ENCODE peak calls at places on chromosome X, in seven cellular contexts. M, U, G, T, V, H and W are unnamed samples.

GRCh38 chrX:56994375-56995270 is 718 bp downstream of the SPIN3 start:
- DNase-seq in M (no peak), U (no peak), G (no peak), T (no peak), V (no peak), H (no peak), W (no peak)

GRCh38 chrX:103585421-103586313 is at the start of gene TCEAL4:
- DNase-seq in M (peak), U (peak), G (peak), T (peak), V (peak), H (no peak), W (peak)

GRCh38 chrX:128906753-128907152 is 616.5 kb downstream of the SMARCA1 start:
- DNase-seq in M (no peak), U (no peak), G (no peak), T (no peak), V (no peak), H (no peak), W (no peak)

GRCh38 chrX:72061091-72061490 is 70.6 kb downstream of the RTL5 start:
- DNase-seq in M (no peak), U (no peak), G (no peak), T (no peak), V (no peak), H (no peak), W (no peak)

GRCh38 chrX:114717921-114718320 is 134.0 kb downstream of the HTR2C start:
- DNase-seq in M (no peak), U (peak), G (no peak), T (no peak), V (no peak), H (no peak), W (no peak)

GRCh38 chrX:13940646-13941045 is 89.0 kb downstream of the GEMIN8 start:
- DNase-seq in M (no peak), U (no peak), G (no peak), T (no peak), V (no peak), H (no peak), W (no peak)

GRCh38 chrX:29090811-29091210 is 503.6 kb downstream of the IL1RAPL1 start:
- DNase-seq in M (peak), U (no peak), G (no peak), T (no peak), V (no peak), H (no peak), W (no peak)

GRCh38 chrX:29466441-29466840 is 748.9 kb upstream of the MAGEB2 start:
- DNase-seq in M (no peak), U (no peak), G (no peak), T (no peak), V (no peak), H (no peak), W (no peak)

GRCh38 chrX:111743316-111743715 is 62.3 kb downstream of the ALG13 start:
- DNase-seq in M (no peak), U (no peak), G (no peak), T (no peak), V (no peak), H (no peak), W (no peak)

GRCh38 chrX:12174358-12174757 is 36.1 kb downstream of the FRMPD4 start:
- DNase-seq in M (peak), U (no peak), G (peak), T (no peak), V (no peak), H (no peak), W (no peak)

GRCh38 chrX:19866626-19867410 is 20.6 kb downstream of the SH3KBP1 start:
- DNase-seq in M (no peak), U (no peak), G (no peak), T (no peak), V (no peak), H (no peak), W (peak)

GRCh38 chrX:48751343-48751742 is 10.2 kb upstream of the GLOD5 start:
- DNase-seq in M (no peak), U (no peak), G (no peak), T (no peak), V (no peak), H (no peak), W (no peak)

GRCh38 chrX:146956760-146957159 is 142.2 kb upstream of the CXorf51A start:
- DNase-seq in M (no peak), U (no peak), G (no peak), T (no peak), V (no peak), H (no peak), W (no peak)

GRCh38 chrX:122188751-122189150 is 995.3 kb upstream of the GRIA3 start:
- DNase-seq in M (no peak), U (no peak), G (no peak), T (no peak), V (no peak), H (no peak), W (no peak)

GRCh38 chrX:46588263-46588662 is 14.7 kb downstream of the CHST7 start:
- DNase-seq in M (no peak), U (no peak), G (peak), T (peak), V (peak), H (peak), W (no peak)

GRCh38 chrX:18210470-18210869 is 10.2 kb downstream of the BEND2 start:
- DNase-seq in M (peak), U (no peak), G (no peak), T (no peak), V (no peak), H (no peak), W (no peak)

GRCh38 chrX:150897371-150898319 is 823 bp downstream of the CD99L2 start:
- DNase-seq in M (no peak), U (no peak), G (no peak), T (no peak), V (peak), H (no peak), W (no peak)

GRCh38 chrX:100070334-100070849 is 339.7 kb downstream of the PCDH19 start:
- DNase-seq in M (no peak), U (no peak), G (no peak), T (no peak), V (no peak), H (no peak), W (no peak)

GRCh38 chrX:97547873-97548578 is 664.3 kb downstream of the RPA4 start:
- DNase-seq in M (peak), U (no peak), G (no peak), T (no peak), V (no peak), H (no peak), W (no peak)

GRCh38 chrX:11382935-11383334 is 89.7 kb downstream of the AMELX start:
- DNase-seq in M (no peak), U (no peak), G (no peak), T (no peak), V (no peak), H (no peak), W (no peak)

GRCh38 chrX:48522291-48522690 is 683 bp downstream of the EBP start:
- DNase-seq in M (no peak), U (no peak), G (no peak), T (no peak), V (no peak), H (no peak), W (no peak)